ENCODE peak calls at places on chromosomes 11 and 22, in four cellular contexts. L is AG04450, T is fibroblast of the aortic adventitia, Q is PC-9. C is an unnamed sample.

GRCh38 chr11:104000798-104001197 is 35.6 kb upstream of the DDI1 start:
- DNase-seq in L (no peak), T (peak), Q (no peak), C (no peak)

GRCh38 chr11:93525601-93526000 is 17.6 kb downstream of the SMCO4 start:
- DNase-seq in L (no peak), T (peak), Q (no peak), C (no peak)

GRCh38 chr11:76329084-76329648 is 51.8 kb downstream of the THAP12 start:
- DNase-seq in L (peak), T (no peak), Q (no peak), C (no peak)

GRCh38 chr11:109285465-109285864 is 136.5 kb upstream of the C11orf87 start:
- DNase-seq in L (no peak), T (peak), Q (no peak), C (no peak)

GRCh38 chr11:104944080-104944479 is 24.3 kb downstream of the CASP4 start:
- DNase-seq in L (no peak), T (no peak), Q (no peak), C (no peak)

GRCh38 chr11:105033344-105033743 is 1.6 kb downstream of the CASP1 start:
- DNase-seq in L (no peak), T (no peak), Q (no peak), C (no peak)

GRCh38 chr11:82732734-82733443 is 775 bp downstream of the FAM181B start:
- DNase-seq in L (no peak), T (no peak), Q (no peak), C (no peak)

GRCh38 chr22:23849009-23850006 is 8.4 kb upstream of the SLC2A11 start:
- DNase-seq in L (no peak), T (peak), Q (peak), C (peak)

GRCh38 chr11:62449451-62449851 is 30.6 kb downstream of the SCGB1A1 start:
- DNase-seq in L (no peak), T (no peak), Q (no peak), C (no peak)

GRCh38 chr11:123231263-123231662 is 36.2 kb upstream of the CLMP start:
- DNase-seq in L (no peak), T (peak), Q (no peak), C (no peak)

GRCh38 chr22:29071261-29072045 is 1.4 kb upstream of the KREMEN1 start:
- DNase-seq in L (no peak), T (peak), Q (peak), C (peak)

GRCh38 chr11:35602160-35602793 is 16.0 kb upstream of the FJX1 start:
- DNase-seq in L (no peak), T (no peak), Q (no peak), C (no peak)

GRCh38 chr11:112925516-112926310 is 35.5 kb upstream of the NCAM1 start:
- DNase-seq in L (no peak), T (no peak), Q (no peak), C (no peak)

GRCh38 chr22:24471570-24471969 is 23.6 kb upstream of the UPB1 start:
- DNase-seq in L (peak), T (peak), Q (no peak), C (no peak)

GRCh38 chr11:11532574-11532973 is 89.2 kb downstream of the GALNT18 start:
- DNase-seq in L (no peak), T (no peak), Q (no peak), C (no peak)

GRCh38 chr11:96303067-96303466 is 39.9 kb downstream of the MAML2 start:
- DNase-seq in L (no peak), T (peak), Q (no peak), C (no peak)

GRCh38 chr11:132913886-132914285 is 618.4 kb downstream of the OPCML start:
- DNase-seq in L (no peak), T (no peak), Q (no peak), C (no peak)

GRCh38 chr22:27949421-27949820 is 30.4 kb upstream of the PITPNB start:
- DNase-seq in L (no peak), T (no peak), Q (no peak), C (no peak)

GRCh38 chr11:69352715-69353325 is 58.9 kb downstream of the MYEOV start:
- DNase-seq in L (peak), T (peak), Q (no peak), C (no peak)

GRCh38 chr11:44348114-44348513 is 38.2 kb upstream of the ALX4 start:
- DNase-seq in L (no peak), T (no peak), Q (no peak), C (no peak)

GRCh38 chr22:19086944-19087343 is 35.3 kb downstream of the DGCR2 start:
- DNase-seq in L (no peak), T (peak), Q (no peak), C (no peak)

GRCh38 chr11:134034496-134035381 is 34.1 kb upstream of the JAM3 start:
- DNase-seq in L (no peak), T (no peak), Q (no peak), C (no peak)

GRCh38 chr11:2988361-2988762 is 3.8 kb downstream of the NAP1L4 start:
- DNase-seq in L (no peak), T (no peak), Q (no peak), C (no peak)

GRCh38 chr22:49825944-49826602 is 1.6 kb downstream of the BRD1 start:
- DNase-seq in L (no peak), T (peak), Q (no peak), C (no peak)

GRCh38 chr11:44382648-44383240 is 72.8 kb upstream of the ALX4 start:
- DNase-seq in L (no peak), T (no peak), Q (no peak), C (no peak)

GRCh38 chr11:111528557-111528956 is 12.0 kb upstream of the LAYN start:
- DNase-seq in L (no peak), T (peak), Q (no peak), C (no peak)
- TF ChIP-seq CTCF in L (peak), T (no peak), Q (peak), C (no peak)

GRCh38 chr11:46246514-46246913 is 30.9 kb upstream of the CREB3L1 start:
- DNase-seq in L (no peak), T (peak), Q (no peak), C (no peak)

GRCh38 chr11:46247090-46247489 is 30.4 kb upstream of the CREB3L1 start:
- DNase-seq in L (no peak), T (peak), Q (no peak), C (no peak)

GRCh38 chr11:46248270-46249102 is 29.0 kb upstream of the CREB3L1 start:
- DNase-seq in L (peak), T (peak), Q (peak), C (no peak)

GRCh38 chr11:46249103-46249942 is 28.1 kb upstream of the CREB3L1 start:
- DNase-seq in L (no peak), T (peak), Q (no peak), C (no peak)

GRCh38 chr11:46247664-46248063 is 29.8 kb upstream of the CREB3L1 start:
- DNase-seq in L (no peak), T (peak), Q (peak), C (peak)
- TF ChIP-seq CTCF in L (peak), T (no peak), Q (peak), C (peak)

GRCh38 chr11:19955660-19956059 is 204.6 kb downstream of the DBX1 start:
- DNase-seq in L (no peak), T (peak), Q (no peak), C (no peak)

GRCh38 chr11:19952101-19952605 is 208.1 kb downstream of the DBX1 start:
- DNase-seq in L (no peak), T (peak), Q (no peak), C (no peak)

GRCh38 chr11:19954899-19955298 is 205.4 kb downstream of the DBX1 start:
- DNase-seq in L (no peak), T (no peak), Q (no peak), C (no peak)

GRCh38 chr11:19953342-19953741 is 206.9 kb downstream of the DBX1 start:
- DNase-seq in L (no peak), T (peak), Q (no peak), C (no peak)

DNA sequence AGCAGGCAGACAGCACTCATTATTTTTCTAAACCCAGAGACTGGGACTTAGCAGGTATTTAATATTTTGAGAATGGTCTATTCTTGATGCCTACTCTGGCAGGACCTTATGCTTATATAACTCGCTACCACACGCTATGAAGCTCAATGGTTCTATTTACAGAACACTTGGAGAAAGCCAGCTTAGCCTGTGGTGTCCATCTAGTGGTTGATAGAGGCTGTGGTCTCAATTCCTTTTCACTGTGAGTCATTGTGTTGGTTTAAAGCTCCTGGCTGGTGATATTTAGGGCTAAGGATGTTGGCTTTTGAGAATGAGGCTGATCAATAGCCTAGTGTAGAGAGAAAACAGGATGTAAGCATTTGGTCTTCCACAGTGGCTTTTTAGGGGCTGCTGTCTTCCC is 206.4 kb downstream of the DBX1 start:
- DNase-seq in L (peak), T (peak), Q (no peak), C (no peak)
- TF ChIP-seq CTCF in L (peak), T (peak), Q (peak), C (no peak)

GRCh38 chr22:17171016-17171312 is 11.9 kb upstream of the HDHD5 start:
- DNase-seq in L (no peak), T (no peak), Q (no peak), C (no peak)
- TF ChIP-seq CTCF in L (no peak), T (peak), Q (peak), C (peak)

DNA sequence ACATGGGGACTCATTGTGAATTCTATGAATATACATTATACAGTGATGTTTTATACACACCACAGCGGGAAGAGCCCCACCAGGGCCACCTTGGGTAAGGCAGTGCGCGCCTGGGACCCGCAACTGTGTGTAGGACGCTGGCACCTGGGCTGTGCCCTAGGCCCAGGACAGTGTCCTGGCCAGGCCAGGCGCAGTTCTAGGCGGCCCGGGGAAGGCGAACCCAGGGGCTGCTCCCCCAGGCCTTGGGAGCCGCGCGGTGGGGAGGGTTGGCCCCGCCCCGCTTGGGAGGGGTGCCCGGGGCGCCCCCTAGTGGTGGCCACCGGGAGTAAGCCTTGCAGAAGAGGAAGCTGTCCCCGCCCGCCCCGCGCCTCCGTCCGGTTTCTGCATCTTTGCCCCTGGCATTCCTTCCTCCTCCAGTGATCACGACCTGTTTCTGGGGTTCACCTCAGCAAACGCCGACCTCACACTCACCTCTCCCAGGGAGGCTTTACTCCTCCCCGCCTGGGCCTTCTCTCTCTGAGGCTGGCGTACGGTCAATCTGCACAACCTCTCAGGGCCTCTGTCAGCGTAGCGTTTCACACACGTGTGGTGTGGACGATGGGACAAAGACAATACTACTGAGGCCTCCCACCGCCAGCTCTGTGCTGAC is 9.5 kb upstream of the EHD1 start:
- DNase-seq in L (no peak), T (peak), Q (peak), C (peak)
- TF ChIP-seq CTCF in L (peak), T (peak), Q (peak), C (peak)

GRCh38 chr11:79236541-79236971 is 204.3 kb downstream of the TENM4 start:
- DNase-seq in L (peak), T (peak), Q (no peak), C (no peak)
- TF ChIP-seq CTCF in L (no peak), T (no peak), Q (no peak), C (no peak)

C was measured in GM10248.